ENCODE peak calls at places on chromosomes 2 and 18, in ten cellular contexts. P is ovary, H is cardiac fibroblast, Y is germinal center, R is AG10803, E is skeletal muscle cell, J is hypothalamus, V is BJ, Z is mesothelial cell of epicardium, X is HT1080. L is an unnamed sample.

GRCh38 chr2:154484338-154485099 is 214.0 kb upstream of the KCNJ3 start:
- DNase-seq in X (no peak), V (no peak), Y (no peak), H (no peak), J (no peak), Z (no peak), R (no peak), P (no peak), E (no peak), L (no peak)

GRCh38 chr2:172048195-172048995 is 36.9 kb upstream of the DLX1 start:
- DNase-seq in H (no peak), P (no peak), Z (no peak), X (no peak), Y (no peak), E (no peak), R (no peak), J (no peak), V (no peak), L (no peak)

GRCh38 chr18:28193177-28193778 is 16.3 kb upstream of the CDH2 start:
- DNase-seq in H (no peak), E (no peak), R (no peak), Y (no peak), X (no peak), Z (no peak), P (no peak), V (no peak), J (no peak), L (no peak)

GRCh38 chr18:31072175-31072574 is 29.6 kb upstream of the DSC3 start:
- DNase-seq in R (no peak), H (no peak), P (no peak), V (no peak), Z (no peak), Y (no peak), J (no peak), X (no peak), E (no peak), L (no peak)

GRCh38 chr2:675051-675450 is 2.2 kb downstream of the TMEM18 start:
- DNase-seq in Y (no peak), E (no peak), H (no peak), X (no peak), R (no peak), V (no peak), J (no peak), P (no peak), Z (no peak), L (no peak)

GRCh38 chr2:42176992-42177738 is 8.0 kb downstream of the EML4 start:
- DNase-seq in Y (no peak), E (no peak), P (no peak), R (no peak), H (no peak), X (no peak), V (no peak), Z (no peak), J (no peak), L (no peak)

GRCh38 chr2:208040199-208041171 is 15.2 kb upstream of the PLEKHM3 start:
- DNase-seq in H (peak), J (no peak), E (no peak), R (peak), Z (peak), P (peak), X (peak), Y (peak), V (no peak), L (peak)

GRCh38 chr18:59696311-59697235 is 650 bp downstream of the CCBE1 start:
- DNase-seq in Y (no peak), E (no peak), V (no peak), X (peak), P (peak), Z (peak), R (peak), H (peak), J (no peak), L (no peak)

GRCh38 chr2:31812051-31812798 is 198.6 kb downstream of the MEMO1 start:
- DNase-seq in E (no peak), P (no peak), V (no peak), H (peak), X (peak), J (no peak), Y (peak), Z (no peak), R (no peak), L (no peak)

GRCh38 chr2:68134120-68134519 is 23.6 kb upstream of the PNO1 start:
- DNase-seq in E (no peak), R (no peak), X (no peak), H (no peak), Y (no peak), V (no peak), P (no peak), J (no peak), Z (no peak), L (no peak)

GRCh38 chr2:31828891-31829290 is 181.9 kb downstream of the MEMO1 start:
- DNase-seq in X (peak), R (no peak), E (no peak), P (no peak), Y (no peak), V (no peak), Z (no peak), J (no peak), H (no peak), L (no peak)

GRCh38 chr2:112936927-112937232 is 25.9 kb downstream of the IL37 start:
- DNase-seq in R (no peak), P (no peak), H (no peak), X (no peak), Y (no peak), J (no peak), E (no peak), V (no peak), Z (no peak), L (no peak)

GRCh38 chr2:147082850-147083522 is 761.8 kb upstream of the ACVR2A start:
- DNase-seq in X (peak), H (peak), R (peak), E (peak), V (peak), P (peak), Y (peak), Z (peak), J (no peak), L (peak)

GRCh38 chr2:159758239-159758638 is 39.8 kb downstream of the CD302 start:
- DNase-seq in X (no peak), E (no peak), P (no peak), J (no peak), V (no peak), Z (no peak), H (no peak), Y (no peak), R (peak), L (no peak)